ENCODE peak calls at places on chromosomes 7 and 10, in five cellular contexts. V, B, K, P and T are unnamed samples.

GRCh38 chr10:74079914-74080590 is 70.6 kb downstream of the AP3M1 start:
- DNase-seq in V (no peak), B (no peak), K (no peak), P (no peak), T (no peak)

GRCh38 chr10:118792501-118792900 is 37.7 kb upstream of the CACUL1 start:
- DNase-seq in V (no peak), B (no peak), K (no peak), P (no peak), T (no peak)

GRCh38 chr7:6248581-6248980 is 23.8 kb downstream of the CYTH3 start:
- DNase-seq in V (no peak), B (no peak), K (no peak), P (no peak), T (no peak)

GRCh38 chr7:80659120-80660055 is 20.9 kb downstream of the CD36 start:
- DNase-seq in V (no peak), B (no peak), K (no peak), P (no peak), T (no peak)

GRCh38 chr10:132400041-132400546 is 3.1 kb downstream of the PWWP2B start:
- DNase-seq in V (no peak), B (no peak), K (no peak), P (no peak), T (peak; percentile 11)

GRCh38 chr7:34260282-34260681 is 354.9 kb downstream of the BMPER start:
- DNase-seq in V (no peak), B (no peak), K (no peak), P (no peak), T (no peak)

GRCh38 chr7:118080947-118081346 is 103.0 kb upstream of the LSM8 start:
- DNase-seq in V (peak; percentile 21), B (no peak), K (peak; percentile 25), P (peak; percentile 63), T (no peak)

GRCh38 chr7:131072505-131073091 is 255.1 kb upstream of the MKLN1 start:
- DNase-seq in V (peak; percentile 13), B (no peak), K (no peak), P (peak; percentile 82), T (no peak)

GRCh38 chr10:16612148-16612742 is 90.6 kb upstream of the C1QL3 start:
- DNase-seq in V (peak; percentile 66), B (no peak), K (no peak), P (peak; percentile 78), T (no peak)

GRCh38 chr7:54722502-54722901 is 36.5 kb downstream of the SEC61G start:
- DNase-seq in V (no peak), B (no peak), K (no peak), P (no peak), T (no peak)

GRCh38 chr10:78535716-78536218 is 502.1 kb downstream of the RPS24 start:
- DNase-seq in V (peak; percentile 59), B (no peak), K (peak; percentile 56), P (no peak), T (no peak)

GRCh38 chr7:53003653-53004445 is 31.6 kb upstream of the POM121L12 start:
- DNase-seq in V (no peak), B (no peak), K (no peak), P (no peak), T (no peak)

GRCh38 chr10:7107287-7107686 is 303.5 kb downstream of the SFMBT2 start:
- DNase-seq in V (no peak), B (no peak), K (no peak), P (no peak), T (no peak)

GRCh38 chr7:41715000-41715399 is 12.1 kb upstream of the INHBA start:
- DNase-seq in V (no peak), B (no peak), K (no peak), P (no peak), T (no peak)

GRCh38 chr7:65804887-65805286 is 68.0 kb upstream of the VKORC1L1 start:
- DNase-seq in V (no peak), B (no peak), K (no peak), P (no peak), T (no peak)
- H3K4me3 ChIP-seq in V (no peak overlapping the region), B (no peak overlapping the region), K (no peak overlapping the region), P (no peak overlapping the region), T (no peak overlapping the region)

GRCh38 chr7:127922661-127923060 is 108.6 kb downstream of the LRRC4 start:
- DNase-seq in V (no peak), B (no peak), K (no peak), P (no peak), T (no peak)

GRCh38 chr7:127920787-127921438 is 110.3 kb downstream of the LRRC4 start:
- DNase-seq in V (no peak), B (no peak), K (no peak), P (no peak), T (no peak)

GRCh38 chr7:127927339-127927679 is 103.9 kb downstream of the LRRC4 start:
- DNase-seq in V (no peak), B (no peak), K (no peak), P (no peak), T (no peak)

GRCh38 chr7:127928222-127928621 is 103.0 kb downstream of the LRRC4 start:
- DNase-seq in V (no peak), B (no peak), K (no peak), P (no peak), T (no peak)

DNA sequence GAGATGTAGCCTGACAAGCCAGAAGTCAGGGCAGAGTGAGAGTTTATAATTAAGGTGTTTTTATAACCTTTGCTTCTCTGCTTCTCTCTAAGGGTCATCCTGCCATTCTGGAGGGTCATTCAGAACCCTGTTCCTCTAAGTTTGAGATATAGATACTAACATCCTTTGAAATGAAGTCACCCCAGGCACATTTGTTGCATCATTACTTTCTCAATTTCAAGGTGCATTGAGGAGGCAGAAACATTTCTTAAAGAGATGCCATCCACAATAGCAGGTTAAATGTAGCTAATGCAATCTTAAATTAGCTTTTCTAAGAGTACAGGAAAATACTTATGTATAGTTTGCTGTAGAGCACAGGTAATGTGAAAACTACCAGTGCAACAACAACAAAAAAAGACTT is 106.4 kb downstream of the LRRC4 start:
- DNase-seq in V (no peak), B (no peak), K (no peak), P (no peak), T (no peak)
- H3K4me1 ChIP-seq in V (no peaks in the 10 kb centered on the region), B (peaks cover 4% of the 10 kb centered on the region), K (no peaks in the 10 kb centered on the region), P (no peaks in the 10 kb centered on the region), T (no peaks in the 10 kb centered on the region)

GRCh38 chr7:20035279-20035875 is 181.8 kb downstream of the MACC1 start:
- DNase-seq in V (no peak), B (no peak), K (no peak), P (no peak), T (no peak)

GRCh38 chr7:20026762-20027161 is 190.4 kb downstream of the MACC1 start:
- DNase-seq in V (no peak), B (no peak), K (no peak), P (no peak), T (no peak)

GRCh38 chr7:20030915-20031362 is 186.2 kb downstream of the MACC1 start:
- DNase-seq in V (no peak), B (no peak), K (no peak), P (no peak), T (no peak)

GRCh38 chr7:20033621-20034200 is 183.5 kb downstream of the MACC1 start:
- DNase-seq in V (no peak), B (no peak), K (no peak), P (no peak), T (no peak)

GRCh38 chr7:20030417-20030816 is 186.8 kb downstream of the MACC1 start:
- DNase-seq in V (no peak), B (no peak), K (no peak), P (no peak), T (no peak)
- H3K4me3 ChIP-seq in V (no peak overlapping the region), B (no peak overlapping the region), K (no peak overlapping the region), P (no peak overlapping the region), T (no peak overlapping the region)

DNA sequence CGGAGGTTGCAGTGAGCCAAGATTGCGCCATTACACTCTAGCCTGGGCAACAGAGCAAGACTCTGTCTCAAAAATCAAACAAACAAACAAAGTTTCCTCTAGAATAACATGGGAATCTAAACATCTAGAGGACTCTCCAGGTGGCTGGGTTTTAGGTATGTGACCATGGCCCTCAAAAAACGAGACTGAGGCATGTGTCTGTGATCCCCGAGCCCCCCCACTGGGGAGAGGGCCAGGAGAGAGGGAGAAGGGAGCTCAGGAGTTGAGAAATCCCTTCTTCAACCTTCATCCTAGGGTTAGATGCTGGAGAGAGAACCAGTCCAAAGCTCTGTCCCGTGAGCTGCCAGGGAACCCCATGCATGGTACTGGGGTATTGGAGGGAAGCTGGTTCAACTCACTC is 188.0 kb upstream of the LYZL2 start:
- DNase-seq in V (no peak), B (no peak), K (no peak), P (no peak), T (no peak)
- H3K4me1 ChIP-seq in V (no peaks in the 10 kb centered on the region), B (peaks cover 21% of the 10 kb centered on the region), K (no peaks in the 10 kb centered on the region), P (peaks cover 14% of the 10 kb centered on the region), T (peaks cover 11% of the 10 kb centered on the region)

GRCh38 chr7:157839672-157840167 is 502.9 kb downstream of the DNAJB6 start:
- DNase-seq in V (no peak), B (no peak), K (no peak), P (no peak), T (no peak)

GRCh38 chr7:157841757-157842390 is 505.1 kb downstream of the DNAJB6 start:
- DNase-seq in V (no peak), B (no peak), K (no peak), P (no peak), T (no peak)

GRCh38 chr7:157839226-157839625 is 502.4 kb downstream of the DNAJB6 start:
- DNase-seq in V (no peak), B (no peak), K (no peak), P (no peak), T (no peak)

GRCh38 chr7:157840913-157841756 is 504.3 kb downstream of the DNAJB6 start:
- DNase-seq in V (no peak), B (no peak), K (no peak), P (peak; percentile 71), T (no peak)

DNA sequence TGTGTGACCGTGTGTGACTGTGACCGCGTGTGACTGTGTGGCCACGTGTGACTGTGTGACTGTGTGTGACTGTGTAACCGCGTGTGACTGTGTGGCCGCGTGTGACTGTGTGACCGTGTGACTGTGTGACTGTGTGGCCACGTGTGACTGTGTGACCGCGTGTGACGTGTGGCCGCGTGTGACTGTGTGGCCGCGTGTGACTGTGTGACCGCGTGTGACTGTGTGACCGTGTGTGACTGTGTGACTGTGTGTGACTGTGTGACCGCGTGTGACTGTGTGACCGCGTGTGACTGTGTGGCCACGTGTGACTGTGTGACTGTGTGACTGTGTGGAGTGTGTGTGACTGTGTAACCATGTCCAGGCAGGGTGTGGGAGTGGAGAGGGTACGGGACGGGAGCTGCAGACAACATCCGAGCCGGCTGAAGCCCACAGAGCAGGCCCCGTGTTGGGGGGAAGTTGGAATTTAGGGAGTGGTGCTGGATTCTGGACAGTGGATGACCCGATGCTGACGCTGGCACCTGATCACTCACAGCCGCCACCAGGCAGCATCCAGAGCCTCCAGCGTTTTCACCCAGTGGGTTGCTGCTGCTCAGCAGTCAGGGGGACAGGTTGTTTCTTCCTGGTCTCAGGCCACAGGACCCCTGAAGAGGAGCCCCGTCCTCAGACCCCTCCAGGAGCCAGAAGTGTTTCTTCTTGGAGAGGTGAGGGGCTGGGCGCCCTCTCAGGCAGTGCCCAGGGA is 503.5 kb downstream of the DNAJB6 start:
- DNase-seq in V (no peak), B (no peak), K (no peak), P (no peak), T (no peak)
- H3K4me3 ChIP-seq in V (no peak overlapping the region), B (no peak overlapping the region), K (no peak overlapping the region), P (peak overlapping the region; percentile 48), T (no peak overlapping the region)